ENCODE peak calls at places on chromosomes 3 and 15, in seven cellular contexts. One of them, this sample, is unnamed.

GRCh38 chr15:97600190-97600589 is 360.3 kb upstream of the ARRDC4 start:
- DNase-seq in GM12878: no peak
- DNase-seq in HCT116: no peak
- DNase-seq in H1: no peak
- DNase-seq in K562: no peak
- DNase-seq in HepG2: no peak
- DNase-seq in SK-N-SH: no peak
- DNase-seq in this sample: no peak

GRCh38 chr3:60453326-60453725 is 797.9 kb downstream of the FHIT start:
- DNase-seq in GM12878: no peak
- DNase-seq in SK-N-SH: no peak
- DNase-seq in H1: no peak
- DNase-seq in HepG2: no peak
- DNase-seq in K562: no peak
- DNase-seq in HCT116: no peak
- DNase-seq in this sample: no peak

GRCh38 chr3:27960133-27960532 is 238.0 kb upstream of the EOMES start:
- DNase-seq in H1: no peak
- DNase-seq in K562: no peak
- DNase-seq in GM12878: no peak
- DNase-seq in HepG2: no peak
- DNase-seq in HCT116: peak
- DNase-seq in SK-N-SH: no peak
- DNase-seq in this sample: no peak

GRCh38 chr15:44595656-44596510 is 58.9 kb downstream of the EIF3J start:
- DNase-seq in K562: no peak
- DNase-seq in SK-N-SH: no peak
- DNase-seq in H1: no peak
- DNase-seq in HepG2: no peak
- DNase-seq in HCT116: no peak
- DNase-seq in GM12878: no peak
- DNase-seq in this sample: no peak

GRCh38 chr3:188153498-188153948 is 434 bp upstream of the LPP start:
- DNase-seq in H1: peak
- DNase-seq in SK-N-SH: peak
- DNase-seq in HepG2: peak
- DNase-seq in K562: no peak
- DNase-seq in GM12878: no peak
- DNase-seq in HCT116: peak
- DNase-seq in this sample: peak

GRCh38 chr15:31606261-31606669 is 279.6 kb downstream of the KLF13 start:
- DNase-seq in HepG2: no peak
- DNase-seq in K562: no peak
- DNase-seq in H1: no peak
- DNase-seq in GM12878: no peak
- DNase-seq in HCT116: no peak
- DNase-seq in SK-N-SH: no peak
- DNase-seq in this sample: no peak

GRCh38 chr3:55592572-55592971 is 105.5 kb upstream of the WNT5A start:
- DNase-seq in HCT116: no peak
- DNase-seq in H1: no peak
- DNase-seq in SK-N-SH: no peak
- DNase-seq in K562: no peak
- DNase-seq in GM12878: no peak
- DNase-seq in HepG2: no peak
- DNase-seq in this sample: no peak

GRCh38 chr15:58227706-58228543 is 89.7 kb downstream of the AQP9 start:
- DNase-seq in K562: peak
- DNase-seq in HepG2: peak
- DNase-seq in SK-N-SH: peak
- DNase-seq in HCT116: peak
- DNase-seq in GM12878: peak
- DNase-seq in H1: peak
- DNase-seq in this sample: peak

GRCh38 chr3:175374705-175375104 is 515.6 kb downstream of the NAALADL2 start:
- DNase-seq in K562: no peak
- DNase-seq in SK-N-SH: no peak
- DNase-seq in HepG2: no peak
- DNase-seq in HCT116: no peak
- DNase-seq in H1: no peak
- DNase-seq in GM12878: no peak
- DNase-seq in this sample: no peak

GRCh38 chr3:176078916-176079315 is 1118.4 kb downstream of the TBL1XR1 start:
- DNase-seq in H1: no peak
- DNase-seq in SK-N-SH: no peak
- DNase-seq in K562: no peak
- DNase-seq in HCT116: no peak
- DNase-seq in HepG2: no peak
- DNase-seq in GM12878: no peak
- DNase-seq in this sample: no peak

GRCh38 chr3:113216393-113216792 is 5.0 kb downstream of the BOC start:
- DNase-seq in GM12878: no peak
- DNase-seq in SK-N-SH: no peak
- DNase-seq in H1: no peak
- DNase-seq in HCT116: no peak
- DNase-seq in HepG2: no peak
- DNase-seq in K562: no peak
- DNase-seq in this sample: no peak

GRCh38 chr3:73399666-73400253 is 225.0 kb downstream of the PDZRN3 start:
- DNase-seq in GM12878: no peak
- DNase-seq in HepG2: no peak
- DNase-seq in K562: no peak
- DNase-seq in SK-N-SH: no peak
- DNase-seq in HCT116: no peak
- DNase-seq in H1: no peak
- DNase-seq in this sample: no peak

GRCh38 chr3:76222115-76222652 is 436.8 kb upstream of the ZNF717 start:
- DNase-seq in K562: no peak
- DNase-seq in SK-N-SH: no peak
- DNase-seq in GM12878: no peak
- DNase-seq in HCT116: no peak
- DNase-seq in HepG2: no peak
- DNase-seq in H1: no peak
- DNase-seq in this sample: peak

GRCh38 chr3:74592359-74592758 is 22.1 kb downstream of the CNTN3 start:
- DNase-seq in HepG2: no peak
- DNase-seq in SK-N-SH: no peak
- DNase-seq in H1: no peak
- DNase-seq in HCT116: no peak
- DNase-seq in K562: no peak
- DNase-seq in GM12878: no peak
- DNase-seq in this sample: no peak

GRCh38 chr3:55559651-55560423 is 72.7 kb upstream of the WNT5A start:
- DNase-seq in K562: no peak
- DNase-seq in SK-N-SH: no peak
- DNase-seq in H1: no peak
- DNase-seq in HCT116: no peak
- DNase-seq in HepG2: no peak
- DNase-seq in GM12878: no peak
- DNase-seq in this sample: no peak

GRCh38 chr3:182268711-182269110 is 524.6 kb upstream of the ATP11B start:
- DNase-seq in K562: no peak
- DNase-seq in H1: no peak
- DNase-seq in SK-N-SH: no peak
- DNase-seq in GM12878: no peak
- DNase-seq in HCT116: no peak
- DNase-seq in HepG2: no peak
- DNase-seq in this sample: no peak

GRCh38 chr3:192339214-192339613 is 388.1 kb downstream of the FGF12 start:
- DNase-seq in GM12878: no peak
- DNase-seq in HepG2: no peak
- DNase-seq in SK-N-SH: no peak
- DNase-seq in K562: no peak
- DNase-seq in H1: no peak
- DNase-seq in HCT116: no peak
- DNase-seq in this sample: no peak

GRCh38 chr3:171257251-171258179 is 202.7 kb downstream of the TNIK start:
- DNase-seq in HCT116: no peak
- DNase-seq in K562: no peak
- DNase-seq in GM12878: peak
- DNase-seq in H1: no peak
- DNase-seq in SK-N-SH: no peak
- DNase-seq in HepG2: no peak
- DNase-seq in this sample: no peak

GRCh38 chr3:101279765-101280385 is 40.5 kb downstream of the IMPG2 start:
- DNase-seq in H1: no peak
- DNase-seq in HepG2: no peak
- DNase-seq in HCT116: no peak
- DNase-seq in GM12878: no peak
- DNase-seq in K562: no peak
- DNase-seq in SK-N-SH: no peak
- DNase-seq in this sample: no peak

GRCh38 chr3:18740631-18741583 is 315.8 kb upstream of the SATB1 start:
- DNase-seq in GM12878: peak
- DNase-seq in K562: no peak
- DNase-seq in HepG2: no peak
- DNase-seq in SK-N-SH: no peak
- DNase-seq in H1: no peak
- DNase-seq in HCT116: no peak
- DNase-seq in this sample: no peak

GRCh38 chr3:38907426-38907825 is 91.4 kb upstream of the SCN10A start:
- DNase-seq in HepG2: no peak
- DNase-seq in HCT116: no peak
- DNase-seq in K562: no peak
- DNase-seq in SK-N-SH: no peak
- DNase-seq in GM12878: no peak
- DNase-seq in H1: no peak
- DNase-seq in this sample: no peak

GRCh38 chr3:32334675-32335074 is 57.0 kb upstream of the CMTM7 start:
- DNase-seq in GM12878: no peak
- DNase-seq in H1: no peak
- DNase-seq in SK-N-SH: no peak
- DNase-seq in HepG2: no peak
- DNase-seq in HCT116: no peak
- DNase-seq in K562: peak
- DNase-seq in this sample: peak

GRCh38 chr3:2166552-2166951 is 67.9 kb downstream of the CNTN4 start:
- DNase-seq in HCT116: no peak
- DNase-seq in GM12878: no peak
- DNase-seq in H1: no peak
- DNase-seq in SK-N-SH: peak
- DNase-seq in HepG2: no peak
- DNase-seq in K562: no peak
- DNase-seq in this sample: peak

GRCh38 chr3:149438981-149439380 is 35.5 kb upstream of the TM4SF4 start:
- DNase-seq in GM12878: no peak
- DNase-seq in K562: no peak
- DNase-seq in HepG2: no peak
- DNase-seq in SK-N-SH: no peak
- DNase-seq in H1: no peak
- DNase-seq in HCT116: no peak
- DNase-seq in this sample: no peak

GRCh38 chr3:149442845-149443544 is 31.5 kb upstream of the TM4SF4 start:
- DNase-seq in K562: no peak
- DNase-seq in SK-N-SH: no peak
- DNase-seq in HCT116: peak
- DNase-seq in HepG2: no peak
- DNase-seq in GM12878: peak
- DNase-seq in H1: no peak
- DNase-seq in this sample: no peak

GRCh38 chr3:149441662-149442442 is 32.6 kb upstream of the TM4SF4 start:
- DNase-seq in SK-N-SH: no peak
- DNase-seq in HepG2: no peak
- DNase-seq in K562: no peak
- DNase-seq in GM12878: no peak
- DNase-seq in HCT116: no peak
- DNase-seq in H1: no peak
- DNase-seq in this sample: no peak

GRCh38 chr3:149448331-149448831 is 26.1 kb upstream of the TM4SF4 start:
- DNase-seq in HepG2: no peak
- DNase-seq in GM12878: no peak
- DNase-seq in H1: no peak
- DNase-seq in HCT116: no peak
- DNase-seq in K562: no peak
- DNase-seq in SK-N-SH: no peak
- DNase-seq in this sample: no peak

GRCh38 chr3:149443545-149443912 is 31.0 kb upstream of the TM4SF4 start:
- DNase-seq in H1: no peak
- DNase-seq in SK-N-SH: no peak
- DNase-seq in HepG2: no peak
- DNase-seq in HCT116: no peak
- DNase-seq in K562: no peak
- DNase-seq in GM12878: no peak
- DNase-seq in this sample: no peak
- TF ChIP-seq JUND in H1: no peak
- TF ChIP-seq JUND in SK-N-SH: no peak
- TF ChIP-seq JUND in HepG2: no peak
- TF ChIP-seq JUND in HCT116: no peak
- TF ChIP-seq JUND in K562: no peak
- TF ChIP-seq JUND in GM12878: no peak
- TF ChIP-seq JUND in this sample: no peak

GRCh38 chr15:29668120-29668602 is 154.1 kb downstream of the TJP1 start:
- DNase-seq in GM12878: peak
- DNase-seq in HCT116: peak
- DNase-seq in H1: peak
- DNase-seq in SK-N-SH: peak
- DNase-seq in HepG2: peak
- DNase-seq in K562: peak
- DNase-seq in this sample: peak
- TF ChIP-seq JUND in GM12878: no peak
- TF ChIP-seq JUND in HCT116: no peak
- TF ChIP-seq JUND in H1: no peak
- TF ChIP-seq JUND in SK-N-SH: no peak
- TF ChIP-seq JUND in HepG2: no peak
- TF ChIP-seq JUND in K562: peak
- TF ChIP-seq JUND in this sample: no peak

GRCh38 chr3:46675843-46676567 is 17.5 kb downstream of the ALS2CL start:
- DNase-seq in K562: no peak
- DNase-seq in HCT116: no peak
- DNase-seq in H1: no peak
- DNase-seq in SK-N-SH: no peak
- DNase-seq in GM12878: no peak
- DNase-seq in HepG2: no peak
- DNase-seq in this sample: no peak
- TF ChIP-seq JUND in K562: no peak
- TF ChIP-seq JUND in HCT116: no peak
- TF ChIP-seq JUND in H1: no peak
- TF ChIP-seq JUND in SK-N-SH: no peak
- TF ChIP-seq JUND in GM12878: no peak
- TF ChIP-seq JUND in HepG2: no peak
- TF ChIP-seq JUND in this sample: no peak

DNA sequence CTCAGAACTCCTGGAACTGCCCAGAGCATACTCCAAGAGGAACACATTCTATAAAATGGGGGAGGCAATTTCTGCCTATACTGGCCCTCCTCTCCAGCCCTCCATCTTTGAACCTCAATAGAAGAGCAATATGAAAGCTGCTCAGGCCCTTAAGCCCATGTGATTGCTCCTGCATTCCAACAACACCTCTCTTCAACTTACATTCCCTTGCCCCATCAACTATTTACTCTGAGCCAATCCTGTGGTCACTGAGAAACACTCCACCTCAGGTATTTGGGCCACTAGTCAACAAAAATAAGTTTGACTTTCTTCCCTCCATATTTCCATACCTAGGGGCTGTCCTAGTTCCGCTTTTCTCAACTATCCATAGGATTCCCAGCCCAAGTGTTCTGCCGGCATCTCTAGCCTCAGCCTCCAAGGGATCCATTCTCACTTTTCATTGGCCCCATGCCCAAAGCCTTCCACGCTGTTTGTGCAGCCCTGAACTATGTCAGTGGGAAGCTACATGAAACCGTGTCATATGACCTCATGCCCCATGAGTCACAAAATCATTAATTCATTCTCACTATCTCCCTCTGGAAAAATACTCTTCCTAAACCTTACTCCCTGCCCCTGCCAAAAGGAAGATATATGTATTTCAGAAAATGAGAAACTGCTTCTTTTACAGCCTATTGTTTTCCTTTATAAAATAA is 61.6 kb downstream of the GJD2 start:
- DNase-seq in SK-N-SH: no peak
- DNase-seq in K562: no peak
- DNase-seq in GM12878: no peak
- DNase-seq in H1: no peak
- DNase-seq in HepG2: no peak
- DNase-seq in HCT116: no peak
- DNase-seq in this sample: no peak
- TF ChIP-seq JUND in SK-N-SH: no peak
- TF ChIP-seq JUND in K562: peak
- TF ChIP-seq JUND in GM12878: no peak
- TF ChIP-seq JUND in H1: no peak
- TF ChIP-seq JUND in HepG2: no peak
- TF ChIP-seq JUND in HCT116: no peak
- TF ChIP-seq JUND in this sample: no peak

This sample was measured in T47D.